ENCODE peak calls at places on chromosomes 12 and 14, in six cellular contexts. K is PC-3, R is GM23248, W is HCT116, I is neural progenitor cell, Q is SK-N-SH. M is an unnamed sample.

GRCh38 chr12:32454866-32455265 is 55.5 kb downstream of the FGD4 start:
- DNase-seq in R (no peak), W (no peak), K (no peak), Q (no peak), I (peak), M (no peak)

GRCh38 chr14:22011243-22011642 is 337.6 kb upstream of the OR4E1 start:
- DNase-seq in W (no peak), K (no peak), I (no peak), R (no peak), Q (no peak), M (no peak)

GRCh38 chr14:68442828-68443460 is 349.9 kb downstream of the ZFP36L1 start:
- DNase-seq in R (peak), K (no peak), I (no peak), Q (no peak), W (no peak), M (no peak)

GRCh38 chr12:29634057-29634456 is 136.6 kb upstream of the OVCH1 start:
- DNase-seq in I (no peak), Q (no peak), R (peak), K (no peak), W (no peak), M (no peak)

GRCh38 chr12:87807127-87807526 is 222.1 kb downstream of the C12orf50 start:
- DNase-seq in Q (no peak), K (no peak), R (peak), W (no peak), I (no peak), M (no peak)

GRCh38 chr12:89709994-89710872 is 1.6 kb upstream of the ATP2B1 start:
- DNase-seq in W (no peak), I (peak), R (peak), K (peak), Q (no peak), M (no peak)

GRCh38 chr12:71870409-71870808 is 30.9 kb downstream of the TBC1D15 start:
- DNase-seq in I (no peak), W (no peak), R (no peak), Q (no peak), K (no peak), M (peak)

GRCh38 chr14:65943150-65943549 is 530.6 kb downstream of the FUT8 start:
- DNase-seq in Q (no peak), W (no peak), R (no peak), K (no peak), I (no peak), M (no peak)

GRCh38 chr12:52082026-52082667 is 2.6 kb downstream of the SMIM41 start:
- DNase-seq in Q (no peak), K (no peak), W (no peak), I (peak), R (no peak), M (no peak)

GRCh38 chr14:94113073-94113472 is 2.5 kb downstream of the IFI27 start:
- DNase-seq in K (no peak), W (no peak), Q (no peak), R (no peak), I (no peak), M (no peak)

GRCh38 chr14:64800000-64800399 is 79.7 kb downstream of the SPTB start:
- DNase-seq in W (peak), K (peak), R (peak), Q (peak), I (peak), M (peak)

GRCh38 chr12:108955225-108955835 is 65.5 kb downstream of the SVOP start:
- DNase-seq in I (no peak), K (peak), R (peak), Q (peak), W (no peak), M (no peak)

GRCh38 chr12:72273499-72273837 is 1.3 kb downstream of the TRHDE start:
- DNase-seq in K (peak), Q (no peak), W (no peak), I (peak), R (no peak), M (no peak)

GRCh38 chr12:76636141-76636692 is 76.6 kb upstream of the OSBPL8 start:
- DNase-seq in K (peak), Q (no peak), I (no peak), W (no peak), R (no peak), M (no peak)

GRCh38 chr12:53427905-53428594 is 4.4 kb downstream of the AMHR2 start:
- DNase-seq in W (peak), K (peak), I (no peak), Q (no peak), R (peak), M (peak)

GRCh38 chr12:50287271-50287670 is 4.0 kb upstream of the LIMA1 start:
- DNase-seq in W (no peak), R (no peak), I (no peak), K (no peak), Q (no peak), M (no peak)

GRCh38 chr14:56687123-56687522 is 107.5 kb downstream of the TMEM260 start:
- DNase-seq in R (no peak), Q (no peak), W (no peak), K (peak), I (no peak), M (no peak)

GRCh38 chr12:26124491-26125450 is at the start of gene BHLHE41:
- DNase-seq in Q (peak), I (peak), W (no peak), R (peak), K (peak), M (peak)

GRCh38 chr12:3020850-3021435 is 56.2 kb upstream of the TSPAN9 start:
- DNase-seq in I (no peak), K (no peak), R (no peak), W (no peak), Q (no peak), M (no peak)

GRCh38 chr14:32669416-32669815 is 269.3 kb upstream of the NPAS3 start:
- DNase-seq in I (no peak), R (no peak), Q (no peak), K (no peak), W (no peak), M (no peak)

GRCh38 chr14:54895683-54896082 is 6.9 kb downstream of the GCH1 start:
- DNase-seq in I (no peak), Q (no peak), W (no peak), R (no peak), K (no peak), M (no peak)

GRCh38 chr12:87520968-87521367 is 508.2 kb downstream of the C12orf50 start:
- DNase-seq in W (no peak), R (no peak), Q (no peak), I (no peak), K (no peak), M (no peak)

GRCh38 chr12:117603316-117604113 is 242.1 kb upstream of the NOS1 start:
- DNase-seq in I (peak), Q (no peak), K (no peak), W (no peak), R (no peak), M (no peak)

GRCh38 chr12:98136544-98136943 is 378.8 kb upstream of the TMPO start:
- DNase-seq in Q (no peak), I (no peak), W (no peak), K (no peak), R (no peak), M (no peak)

GRCh38 chr14:100030441-100031153 is 34.6 kb upstream of the EVL start:
- DNase-seq in K (peak), R (peak), W (no peak), I (no peak), Q (no peak), M (no peak)
- H3K4me2 ChIP-seq in K (peak), R (peak), W (peak), I (no peak), Q (peak), M (no peak)

GRCh38 chr14:95523051-95523817 is 6.8 kb upstream of the SYNE3 start:
- DNase-seq in R (no peak), Q (no peak), I (no peak), W (no peak), K (peak), M (no peak)
- TF ChIP-seq EZH2phosphoT487 in R (no peak), Q (no peak), I (no peak), W (no peak), K (no peak), M (no peak)

DNA sequence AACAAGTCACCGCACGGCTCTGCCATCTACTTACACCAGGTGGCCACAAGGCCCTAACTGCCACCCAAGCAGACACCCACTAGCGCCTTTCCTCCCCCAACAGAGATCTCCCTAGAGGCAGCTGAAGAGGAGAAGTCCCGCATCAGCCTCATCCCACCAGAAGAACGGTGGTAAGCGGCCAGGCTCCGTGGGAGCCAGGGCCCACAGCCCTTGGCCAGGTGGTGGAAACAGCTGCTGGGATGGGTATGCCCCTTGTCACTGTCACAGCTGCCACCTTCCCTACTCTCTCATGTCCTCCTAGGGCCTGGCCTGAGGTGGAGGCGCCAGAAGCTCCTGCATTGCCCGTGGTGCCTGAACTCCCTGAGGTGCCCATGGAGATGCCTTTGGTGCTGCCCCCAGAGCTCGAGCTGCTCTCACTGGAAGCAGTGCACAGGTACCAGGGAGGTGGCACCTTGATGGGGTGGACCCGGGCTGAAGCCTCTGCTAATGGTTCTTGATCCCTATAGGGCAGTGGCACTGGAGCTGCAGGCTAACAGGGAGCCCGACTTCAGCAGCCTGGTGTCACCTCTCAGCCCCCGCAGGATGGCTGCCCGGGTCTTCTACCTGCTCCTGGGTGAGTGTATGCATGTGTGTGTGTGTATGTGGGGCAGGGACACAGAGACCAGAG is 7.5 kb downstream of the REC8 start:
- DNase-seq in W (no peak), R (no peak), K (no peak), Q (no peak), I (no peak), M (no peak)
- H3K9ac ChIP-seq in W (no peak), R (peak), K (no peak), Q (no peak), I (no peak), M (no peak)

GRCh38 chr12:70389678-70390077 is 23.6 kb downstream of the KCNMB4 start:
- DNase-seq in W (no peak), I (no peak), Q (no peak), R (no peak), K (no peak), M (no peak)

GRCh38 chr12:70399319-70399718 is 33.2 kb downstream of the KCNMB4 start:
- DNase-seq in W (no peak), R (no peak), I (no peak), Q (no peak), K (no peak), M (no peak)

GRCh38 chr12:70398862-70399261 is 32.8 kb downstream of the KCNMB4 start:
- DNase-seq in K (no peak), Q (no peak), I (no peak), R (no peak), W (no peak), M (no peak)

GRCh38 chr12:70398002-70398401 is 31.9 kb downstream of the KCNMB4 start:
- DNase-seq in K (no peak), I (no peak), Q (no peak), W (no peak), R (no peak), M (no peak)

DNA sequence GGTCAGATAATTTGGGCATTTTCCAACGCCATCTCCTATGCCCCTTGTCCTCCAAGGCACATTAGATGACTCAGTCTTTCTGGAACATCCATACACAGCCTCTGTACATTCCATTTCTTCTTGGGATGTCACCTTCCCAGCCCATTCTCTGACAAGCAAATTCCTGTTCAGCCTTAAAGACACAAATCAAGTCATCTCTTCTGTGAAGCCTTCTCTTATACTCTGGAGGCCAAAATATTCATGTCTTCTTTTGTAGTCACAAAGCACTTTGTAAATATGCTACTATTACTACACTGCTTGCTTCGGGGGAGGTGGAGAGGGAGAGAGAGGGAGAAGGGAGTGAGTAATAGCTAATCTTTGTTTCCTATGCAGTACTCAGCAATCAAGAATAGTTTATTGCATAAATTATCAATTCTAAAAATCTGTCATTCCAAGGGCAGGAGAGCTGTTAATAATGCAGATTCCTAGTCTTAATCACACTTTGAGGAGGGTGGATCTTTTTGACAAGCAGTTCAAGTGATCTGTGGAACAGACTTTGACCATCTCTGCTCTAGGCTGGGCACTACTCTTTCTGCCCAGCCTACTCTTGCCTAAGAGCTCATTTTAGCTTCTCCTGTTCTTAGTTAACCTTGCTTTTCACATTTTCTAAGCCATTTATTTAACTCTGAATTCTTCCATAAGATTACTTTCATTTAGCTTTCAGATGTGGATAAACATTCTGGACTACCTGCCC is 27.9 kb downstream of the KCNMB4 start:
- DNase-seq in R (peak), K (peak), Q (no peak), I (no peak), W (no peak), M (no peak)
- H3K4me2 ChIP-seq in R (peak), K (peak), Q (peak), I (no peak), W (peak), M (no peak)

GRCh38 chr12:127245437-127245836 is 1021.5 kb upstream of the TMEM132C start:
- DNase-seq in I (no peak), R (peak), Q (no peak), W (no peak), K (peak), M (no peak)
- TF ChIP-seq EZH2phosphoT487 in I (no peak), R (no peak), Q (no peak), W (no peak), K (no peak), M (no peak)

GRCh38 chr14:105431256-105431655 is 11.6 kb downstream of the MTA1 start:
- DNase-seq in I (no peak), R (no peak), K (no peak), W (no peak), Q (no peak), M (no peak)

GRCh38 chr14:105430535-105430934 is 10.9 kb downstream of the MTA1 start:
- DNase-seq in I (no peak), R (peak), W (peak), Q (no peak), K (peak), M (no peak)

GRCh38 chr14:105427893-105428485 is 8.4 kb downstream of the MTA1 start:
- DNase-seq in R (no peak), Q (no peak), K (no peak), I (no peak), W (no peak), M (no peak)

GRCh38 chr14:105432657-105433056 is 13.0 kb downstream of the MTA1 start:
- DNase-seq in W (no peak), Q (no peak), I (no peak), K (no peak), R (no peak), M (no peak)

GRCh38 chr14:105430042-105430441 is 10.4 kb downstream of the MTA1 start:
- DNase-seq in K (no peak), I (no peak), Q (no peak), R (no peak), W (no peak), M (no peak)
- H3K9ac ChIP-seq in K (no peak), I (no peak), Q (no peak), R (no peak), W (no peak), M (no peak)

DNA sequence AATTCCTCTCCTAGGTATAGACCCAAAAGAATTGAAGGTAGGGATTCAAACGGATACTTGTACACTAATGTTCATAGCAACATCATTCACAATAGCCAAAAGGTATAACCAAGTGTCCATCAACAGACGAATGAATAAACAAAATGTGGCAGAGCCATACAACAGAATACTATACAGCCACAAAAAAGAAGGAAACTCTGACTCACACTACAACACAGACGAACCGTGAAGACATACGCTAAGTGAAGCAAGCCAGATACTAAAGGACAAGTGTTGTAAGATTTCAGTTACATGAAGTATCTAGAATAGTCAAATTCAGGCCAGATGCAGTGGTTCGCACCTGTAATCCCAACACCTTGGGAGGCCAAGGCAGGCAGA is 19.2 kb downstream of the CAMKK2 start:
- DNase-seq in Q (no peak), W (no peak), R (peak), I (no peak), K (no peak), M (no peak)
- H3K4me2 ChIP-seq in Q (no peak), W (peak), R (peak), I (no peak), K (peak), M (no peak)

DNA sequence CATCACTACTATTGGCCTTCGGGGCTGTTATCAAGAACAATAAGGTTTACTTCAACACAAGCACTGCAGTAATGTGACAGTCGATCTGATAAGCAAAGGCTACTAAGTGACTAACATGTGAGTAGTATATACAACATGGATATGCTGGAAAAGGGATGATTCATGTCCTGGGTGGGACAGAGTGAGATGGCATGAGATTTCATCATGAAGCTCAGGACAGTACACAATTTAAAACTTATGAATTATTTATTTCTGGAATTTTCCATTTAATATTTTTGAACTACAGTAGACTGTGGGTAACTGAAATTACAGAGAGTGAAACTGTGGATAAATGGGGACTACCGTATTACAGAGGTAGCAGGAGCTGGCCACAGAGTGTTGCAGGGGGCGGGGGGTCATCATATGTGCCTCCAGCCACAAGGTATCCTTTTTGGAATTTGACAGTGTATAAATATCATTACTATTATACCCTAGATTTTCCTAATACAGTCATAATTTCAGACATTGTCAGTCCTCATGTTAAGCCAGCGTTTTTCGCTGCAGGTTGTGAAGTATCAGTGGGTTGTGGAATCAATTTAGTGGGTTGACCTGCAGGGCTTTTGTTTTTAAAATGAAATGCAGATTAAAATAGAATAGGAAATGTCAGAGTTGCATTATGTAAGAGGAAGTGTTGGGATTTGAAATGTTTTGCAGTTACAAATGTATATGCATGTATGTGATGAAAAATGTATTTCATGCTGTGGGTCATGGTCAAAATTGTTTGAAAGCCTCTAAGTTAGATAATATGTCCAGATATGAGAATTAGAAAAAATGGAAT is 148.0 kb upstream of the NUDT4 start:
- DNase-seq in R (peak), Q (peak), I (no peak), W (peak), K (peak), M (no peak)
- TF ChIP-seq EZH2phosphoT487 in R (no peak), Q (no peak), I (no peak), W (no peak), K (no peak), M (no peak)

GRCh38 chr12:124457287-124458219 is 109.9 kb downstream of the NCOR2 start:
- DNase-seq in R (peak), I (no peak), W (no peak), K (no peak), Q (no peak), M (peak)
- H3K9ac ChIP-seq in R (peak), I (no peak), W (no peak), K (no peak), Q (no peak), M (peak)

M was measured in MM.1S.